ENCODE peak calls at places on chromosome 3, in four cellular contexts. S is cardiac fibroblast, V is psoas muscle, W is transverse colon. L is an unnamed sample.

GRCh38 chr3:13515786-13516783 is 32.8 kb upstream of the FBLN2 start:
- DNase-seq in S (peak), V (peak), W (no peak), L (no peak)

GRCh38 chr3:155859859-155860258 is 5.6 kb upstream of the SLC33A1 start:
- DNase-seq in V (no peak), S (peak), W (no peak), L (no peak)

GRCh38 chr3:58608648-58609047 is 31.5 kb upstream of the FAM107A start:
- DNase-seq in S (no peak), V (no peak), W (no peak), L (peak)

GRCh38 chr3:155370198-155370597 is 76.7 kb upstream of the STRIT1 start:
- DNase-seq in W (no peak), V (peak), S (no peak), L (no peak)

GRCh38 chr3:189726277-189726676 is 95.1 kb downstream of the TP63 start:
- DNase-seq in S (peak), V (no peak), W (no peak), L (no peak)

GRCh38 chr3:159144472-159144871 is 342.6 kb downstream of the MFSD1 start:
- DNase-seq in V (no peak), W (no peak), S (no peak), L (no peak)

GRCh38 chr3:57797701-57798487 is 41.8 kb downstream of the SLMAP start:
- DNase-seq in W (no peak), S (no peak), V (no peak), L (no peak)

GRCh38 chr3:183560607-183561006 is 5.1 kb upstream of the KLHL6 start:
- DNase-seq in W (no peak), S (peak), V (no peak), L (peak)

GRCh38 chr3:53232641-53233377 is 23.0 kb downstream of the TKT start:
- DNase-seq in W (no peak), V (peak), S (no peak), L (no peak)

GRCh38 chr3:102163818-102164154 is 271.0 kb upstream of the ZPLD1 start:
- DNase-seq in W (no peak), S (no peak), V (no peak), L (peak)

GRCh38 chr3:99842826-99843589 is 25.3 kb downstream of the CMSS1 start:
- DNase-seq in V (no peak), W (no peak), S (peak), L (no peak)

GRCh38 chr3:132283440-132283839 is 33.8 kb upstream of the ACP3 start:
- DNase-seq in S (peak), V (no peak), W (no peak), L (peak)

GRCh38 chr3:152620395-152620794 is 214.5 kb upstream of the P2RY1 start:
- DNase-seq in S (no peak), V (no peak), W (no peak), L (no peak)

GRCh38 chr3:134445631-134446030 is 40.2 kb downstream of the ANAPC13 start:
- DNase-seq in W (no peak), V (no peak), S (peak), L (no peak)

GRCh38 chr3:128598884-128599664 is 51.5 kb downstream of the RPN1 start:
- DNase-seq in S (peak), W (no peak), V (no peak), L (no peak)

GRCh38 chr3:58038675-58039302 is 30.6 kb downstream of the FLNB start:
- DNase-seq in V (no peak), S (peak), W (no peak), L (no peak)

GRCh38 chr3:195187609-195188529 is 83.1 kb downstream of the XXYLT1 start:
- DNase-seq in W (no peak), S (peak), V (no peak), L (no peak)

GRCh38 chr3:12793701-12794100 is 2.8 kb upstream of the CAND2 start:
- DNase-seq in W (no peak), V (no peak), S (no peak), L (no peak)

GRCh38 chr3:46895761-46896160 is 18.2 kb downstream of the PTH1R start:
- DNase-seq in W (no peak), S (no peak), V (peak), L (no peak)

GRCh38 chr3:113258311-113258710 is 47.0 kb downstream of the BOC start:
- DNase-seq in W (no peak), S (no peak), V (no peak), L (no peak)
- TF ChIP-seq CTCF in W (no peak), S (peak), V (no peak), L (no peak)

DNA sequence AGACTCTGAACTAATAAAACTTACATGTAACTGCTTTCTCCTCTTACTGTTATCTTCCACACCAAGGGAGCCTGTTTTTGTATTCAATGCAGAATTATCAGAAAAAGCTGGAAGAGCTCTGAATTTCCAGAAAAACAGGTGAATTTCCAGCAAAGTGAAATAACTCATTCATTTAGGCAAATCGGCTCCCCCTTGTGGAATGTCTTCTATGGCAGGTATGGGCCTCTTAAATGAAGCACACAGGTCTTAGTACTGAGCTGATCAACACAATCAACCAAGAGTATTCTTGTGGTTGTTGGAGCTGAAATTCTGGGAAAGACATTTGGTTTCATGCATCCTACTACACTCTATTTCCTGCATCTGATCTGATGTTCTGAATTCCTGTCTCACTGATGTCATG is 31.0 kb upstream of the PTPRG start:
- DNase-seq in S (peak), V (no peak), W (no peak), L (no peak)
- TF ChIP-seq CTCF in S (peak), V (peak), W (peak), L (no peak)

DNA sequence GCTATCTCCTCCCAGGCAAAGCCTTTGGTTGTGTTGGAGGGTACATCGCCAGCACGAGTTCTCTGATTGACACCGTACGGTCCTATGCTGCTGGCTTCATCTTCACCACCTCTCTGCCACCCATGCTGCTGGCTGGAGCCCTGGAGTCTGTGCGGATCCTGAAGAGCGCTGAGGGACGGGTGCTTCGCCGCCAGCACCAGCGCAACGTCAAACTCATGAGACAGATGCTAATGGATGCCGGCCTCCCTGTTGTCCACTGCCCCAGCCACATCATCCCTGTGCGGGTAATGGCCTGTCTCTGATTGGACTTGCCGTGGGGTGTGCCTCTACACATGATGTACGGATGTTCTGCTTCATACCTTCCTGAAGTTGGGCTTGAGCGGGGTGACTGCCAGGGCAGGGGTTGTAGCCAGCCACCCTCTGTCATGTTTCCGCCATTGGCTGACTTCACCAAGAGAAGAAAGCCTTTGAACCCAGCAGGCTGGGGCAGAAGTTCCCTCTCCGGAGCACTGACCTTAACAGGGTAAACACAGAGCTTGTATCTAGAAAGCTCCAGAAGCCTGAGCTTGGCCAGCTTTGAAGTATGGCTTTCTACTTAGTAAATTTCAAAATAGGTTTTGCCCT is 13.4 kb downstream of the ALAS1 start:
- DNase-seq in V (no peak), W (no peak), S (no peak), L (no peak)
- TF ChIP-seq CTCF in V (no peak), W (no peak), S (no peak), L (no peak)

GRCh38 chr3:160684368-160684740 is 7.4 kb downstream of the ARL14 start:
- DNase-seq in W (no peak), V (no peak), S (no peak), L (no peak)

GRCh38 chr3:160685144-160685766 is 8.3 kb downstream of the ARL14 start:
- DNase-seq in S (no peak), W (no peak), V (no peak), L (no peak)

GRCh38 chr3:160691151-160691550 is 14.2 kb downstream of the ARL14 start:
- DNase-seq in V (no peak), S (no peak), W (no peak), L (no peak)

GRCh38 chr3:160691962-160692361 is 15.0 kb downstream of the ARL14 start:
- DNase-seq in V (no peak), W (no peak), S (no peak), L (no peak)

GRCh38 chr3:160686955-160687535 is 10.1 kb downstream of the ARL14 start:
- DNase-seq in S (peak), V (no peak), W (no peak), L (no peak)
- TF ChIP-seq CTCF in S (peak), V (peak), W (peak), L (peak)

DNA sequence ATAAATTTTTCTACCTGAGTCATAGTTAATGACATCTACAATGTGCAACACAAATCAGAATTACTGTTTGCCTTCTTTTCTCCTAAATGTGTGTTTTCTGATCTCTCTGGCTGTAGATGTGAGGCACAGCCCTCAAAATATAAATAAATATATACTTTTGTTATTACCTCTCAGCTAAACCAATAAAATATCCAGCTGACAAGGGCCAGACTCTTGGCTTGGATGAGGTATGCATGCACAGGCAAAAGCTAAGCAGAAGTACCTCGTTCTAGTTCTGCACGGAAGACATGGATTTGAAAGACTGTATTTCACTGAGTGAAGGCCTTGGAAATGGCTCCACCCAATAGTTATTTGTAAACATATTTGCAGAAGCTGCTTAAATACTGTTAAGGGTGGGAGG is 529.8 kb downstream of the TAFA4 start:
- DNase-seq in V (no peak), S (no peak), W (no peak), L (no peak)
- TF ChIP-seq CTCF in V (no peak), S (no peak), W (no peak), L (no peak)

DNA sequence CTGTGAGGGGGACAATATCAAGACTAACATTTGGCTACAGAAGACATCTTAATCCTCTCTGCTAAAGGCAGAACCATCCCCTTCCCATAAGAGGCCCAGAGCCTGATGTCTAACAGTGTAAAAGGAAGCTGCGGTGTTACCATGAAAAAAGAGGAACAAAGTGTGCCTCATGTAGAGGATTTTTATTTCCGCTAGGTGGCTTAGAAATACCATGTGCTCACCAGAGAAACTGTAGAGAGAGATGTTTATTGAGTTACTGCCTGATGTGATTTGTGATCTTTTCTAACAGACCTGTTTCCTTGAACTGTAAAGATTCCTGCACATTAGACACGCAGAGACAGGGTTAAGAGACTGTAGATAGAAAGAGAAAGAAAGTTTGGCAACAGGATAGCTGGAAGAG is 22.1 kb downstream of the OR5H15 start:
- DNase-seq in W (no peak), S (peak), V (no peak), L (no peak)
- TF ChIP-seq CTCF in W (no peak), S (peak), V (peak), L (no peak)

GRCh38 chr3:193974147-193974546 is 161.8 kb upstream of the HES1 start:
- DNase-seq in W (no peak), V (no peak), S (no peak), L (no peak)
- TF ChIP-seq CTCF in W (no peak), V (no peak), S (no peak), L (no peak)

L was measured in Calu3.